ENCODE peak calls at places on chromosomes 16 and 17, in ten cellular contexts. One of them, this sample, is unnamed.

GRCh38 chr16:4180511-4180910 is 61.4 kb downstream of the SRL start:
- DNase-seq in PC-3: no peak
- DNase-seq in left lung: no peak
- DNase-seq in ACHN: no peak
- DNase-seq in sciatic nerve: no peak
- DNase-seq in activated T-cell treated with anti-CD3 and anti-CD28 coated beads, Interleukin-2, amount 50 U/mL, for 4 hours: no peak
- DNase-seq in NCI-H748 treated with DMSO at 0.1 percent for 48 hours: no peak
- DNase-seq in fibroblast of mammary gland: no peak
- DNase-seq in glutamatergic neuron: no peak
- DNase-seq in GOT3: no peak
- DNase-seq in this sample: no peak

GRCh38 chr16:27407158-27407557 is 5.2 kb downstream of the IL21R start:
- DNase-seq in PC-3: no peak
- DNase-seq in left lung: no peak
- DNase-seq in ACHN: no peak
- DNase-seq in sciatic nerve: no peak
- DNase-seq in activated T-cell treated with anti-CD3 and anti-CD28 coated beads, Interleukin-2, amount 50 U/mL, for 4 hours: no peak
- DNase-seq in NCI-H748 treated with DMSO at 0.1 percent for 48 hours: no peak
- DNase-seq in fibroblast of mammary gland: no peak
- DNase-seq in glutamatergic neuron: no peak
- DNase-seq in GOT3: no peak
- DNase-seq in this sample: no peak

GRCh38 chr17:36945959-36946725 is 2.6 kb upstream of the AATF start:
- DNase-seq in PC-3: no peak
- DNase-seq in left lung: no peak
- DNase-seq in ACHN: no peak
- DNase-seq in sciatic nerve: no peak
- DNase-seq in activated T-cell treated with anti-CD3 and anti-CD28 coated beads, Interleukin-2, amount 50 U/mL, for 4 hours: no peak
- DNase-seq in NCI-H748 treated with DMSO at 0.1 percent for 48 hours: no peak
- DNase-seq in fibroblast of mammary gland: no peak
- DNase-seq in glutamatergic neuron: peak; percentile 25
- DNase-seq in GOT3: no peak
- DNase-seq in this sample: no peak

GRCh38 chr16:83475108-83475507 is 332.7 kb upstream of the HSBP1 start:
- DNase-seq in PC-3: peak; percentile 5
- DNase-seq in left lung: no peak
- DNase-seq in ACHN: peak; percentile 5
- DNase-seq in sciatic nerve: no peak
- DNase-seq in activated T-cell treated with anti-CD3 and anti-CD28 coated beads, Interleukin-2, amount 50 U/mL, for 4 hours: no peak
- DNase-seq in NCI-H748 treated with DMSO at 0.1 percent for 48 hours: no peak
- DNase-seq in fibroblast of mammary gland: no peak
- DNase-seq in glutamatergic neuron: no peak
- DNase-seq in GOT3: no peak
- DNase-seq in this sample: no peak

GRCh38 chr17:79950711-79951110 is 85.0 kb downstream of the TBC1D16 start:
- DNase-seq in PC-3: no peak
- DNase-seq in left lung: no peak
- DNase-seq in ACHN: no peak
- DNase-seq in sciatic nerve: peak; percentile 66
- DNase-seq in activated T-cell treated with anti-CD3 and anti-CD28 coated beads, Interleukin-2, amount 50 U/mL, for 4 hours: no peak
- DNase-seq in NCI-H748 treated with DMSO at 0.1 percent for 48 hours: no peak
- DNase-seq in fibroblast of mammary gland: no peak
- DNase-seq in glutamatergic neuron: peak; percentile 25
- DNase-seq in GOT3: no peak
- DNase-seq in this sample: no peak

GRCh38 chr16:23949630-23950290 is 114.0 kb downstream of the PRKCB start:
- DNase-seq in PC-3: no peak
- DNase-seq in left lung: peak; percentile 55
- DNase-seq in ACHN: no peak
- DNase-seq in sciatic nerve: no peak
- DNase-seq in activated T-cell treated with anti-CD3 and anti-CD28 coated beads, Interleukin-2, amount 50 U/mL, for 4 hours: peak; percentile 40
- DNase-seq in NCI-H748 treated with DMSO at 0.1 percent for 48 hours: no peak
- DNase-seq in fibroblast of mammary gland: no peak
- DNase-seq in glutamatergic neuron: no peak
- DNase-seq in GOT3: no peak
- DNase-seq in this sample: peak; percentile 27

GRCh38 chr17:80036715-80037477 is 454 bp downstream of the CCDC40 start:
- DNase-seq in PC-3: peak; percentile 30
- DNase-seq in left lung: peak; percentile 45
- DNase-seq in ACHN: peak; percentile 55
- DNase-seq in sciatic nerve: no peak
- DNase-seq in activated T-cell treated with anti-CD3 and anti-CD28 coated beads, Interleukin-2, amount 50 U/mL, for 4 hours: no peak
- DNase-seq in NCI-H748 treated with DMSO at 0.1 percent for 48 hours: peak; percentile 65
- DNase-seq in fibroblast of mammary gland: no peak
- DNase-seq in glutamatergic neuron: peak; percentile 81
- DNase-seq in GOT3: no peak
- DNase-seq in this sample: no peak

GRCh38 chr17:28698253-28698941 is 13.3 kb downstream of the PROCA1 start:
- DNase-seq in PC-3: no peak
- DNase-seq in left lung: no peak
- DNase-seq in ACHN: peak; percentile 61
- DNase-seq in sciatic nerve: no peak
- DNase-seq in activated T-cell treated with anti-CD3 and anti-CD28 coated beads, Interleukin-2, amount 50 U/mL, for 4 hours: no peak
- DNase-seq in NCI-H748 treated with DMSO at 0.1 percent for 48 hours: no peak
- DNase-seq in fibroblast of mammary gland: peak; percentile 37
- DNase-seq in glutamatergic neuron: no peak
- DNase-seq in GOT3: no peak
- DNase-seq in this sample: no peak

GRCh38 chr17:37609170-37610040 is at the start of gene SYNRG:
- DNase-seq in PC-3: peak; percentile 89
- DNase-seq in left lung: peak; percentile 96
- DNase-seq in ACHN: peak; percentile 97
- DNase-seq in sciatic nerve: peak; percentile 96
- DNase-seq in activated T-cell treated with anti-CD3 and anti-CD28 coated beads, Interleukin-2, amount 50 U/mL, for 4 hours: peak; percentile 94
- DNase-seq in NCI-H748 treated with DMSO at 0.1 percent for 48 hours: peak; percentile 94
- DNase-seq in fibroblast of mammary gland: peak; percentile 92
- DNase-seq in glutamatergic neuron: peak; percentile 97
- DNase-seq in GOT3: peak; percentile 92
- DNase-seq in this sample: peak; percentile 98

GRCh38 chr16:4309833-4310266 is 6.0 kb upstream of the GLIS2 start:
- DNase-seq in PC-3: peak; percentile 58
- DNase-seq in left lung: no peak
- DNase-seq in ACHN: peak; percentile 83
- DNase-seq in sciatic nerve: no peak
- DNase-seq in activated T-cell treated with anti-CD3 and anti-CD28 coated beads, Interleukin-2, amount 50 U/mL, for 4 hours: peak; percentile 50
- DNase-seq in NCI-H748 treated with DMSO at 0.1 percent for 48 hours: no peak
- DNase-seq in fibroblast of mammary gland: peak; percentile 64
- DNase-seq in glutamatergic neuron: peak; percentile 65
- DNase-seq in GOT3: peak; percentile 42
- DNase-seq in this sample: peak; percentile 90

GRCh38 chr17:5975651-5976050 is 94.5 kb upstream of the WSCD1 start:
- DNase-seq in PC-3: no peak
- DNase-seq in left lung: no peak
- DNase-seq in ACHN: no peak
- DNase-seq in sciatic nerve: no peak
- DNase-seq in activated T-cell treated with anti-CD3 and anti-CD28 coated beads, Interleukin-2, amount 50 U/mL, for 4 hours: no peak
- DNase-seq in NCI-H748 treated with DMSO at 0.1 percent for 48 hours: no peak
- DNase-seq in fibroblast of mammary gland: no peak
- DNase-seq in glutamatergic neuron: no peak
- DNase-seq in GOT3: no peak
- DNase-seq in this sample: no peak

This sample was measured in NAMALWA.